ENCODE peak calls at places on chromosome 21, in nine cellular contexts. T, W, K, E, Q, H, M, P and O are unnamed samples.

GRCh38 chr21:26098758-26099157 is 71.8 kb downstream of the APP start:
- DNase-seq in Q (no peak), E (no peak), M (no peak), W (no peak), T (no peak), H (no peak), P (no peak), K (no peak), O (no peak)

GRCh38 chr21:33208534-33208933 is 21.2 kb upstream of the IFNAR2 start:
- DNase-seq in E (no peak), T (no peak), P (no peak), H (peak), W (no peak), K (no peak), M (no peak), Q (no peak), O (no peak)

GRCh38 chr21:46633561-46633960 is 1.9 kb upstream of the PRMT2 start:
- DNase-seq in Q (no peak), M (no peak), T (no peak), E (no peak), W (peak), P (no peak), H (no peak), K (no peak), O (no peak)

GRCh38 chr21:26834181-26834945 is 10.8 kb downstream of the ADAMTS1 start:
- DNase-seq in E (no peak), T (no peak), P (no peak), Q (no peak), W (no peak), M (peak), K (no peak), H (peak), O (no peak)

GRCh38 chr21:26554365-26554764 is 18.7 kb downstream of the CYYR1 start:
- DNase-seq in P (no peak), K (no peak), W (no peak), Q (no peak), H (no peak), M (no peak), T (no peak), E (peak), O (no peak)

GRCh38 chr21:29240136-29240535 is 58.6 kb upstream of the BACH1 start:
- DNase-seq in P (no peak), K (no peak), Q (no peak), M (no peak), E (no peak), T (no peak), H (no peak), W (no peak), O (no peak)

GRCh38 chr21:45598109-45598508 is 45.4 kb upstream of the PCBP3 start:
- DNase-seq in P (no peak), T (no peak), E (no peak), W (no peak), K (no peak), Q (no peak), M (no peak), H (no peak), O (no peak)

GRCh38 chr21:17526771-17527170 is 13.9 kb downstream of the CXADR start:
- DNase-seq in H (no peak), Q (no peak), P (no peak), T (no peak), W (no peak), K (no peak), E (no peak), M (no peak), O (no peak)

GRCh38 chr21:16583567-16583966 is 853.8 kb downstream of the USP25 start:
- DNase-seq in P (no peak), T (no peak), W (no peak), E (no peak), M (no peak), H (peak), Q (no peak), K (no peak), O (no peak)

GRCh38 chr21:36524477-36524876 is 44.6 kb upstream of the CLDN14 start:
- DNase-seq in M (no peak), P (no peak), K (no peak), Q (no peak), E (no peak), W (no peak), H (no peak), T (no peak), O (no peak)

GRCh38 chr21:37159053-37159776 is 86.2 kb downstream of the TTC3 start:
- DNase-seq in P (no peak), Q (no peak), H (no peak), E (no peak), M (no peak), T (no peak), W (no peak), K (no peak), O (no peak)

GRCh38 chr21:31351438-31351837 is 7.4 kb upstream of the TIAM1 start:
- DNase-seq in K (no peak), M (peak), P (no peak), E (no peak), W (no peak), T (no peak), Q (peak), H (no peak), O (peak)

GRCh38 chr21:44793269-44794030 is 8.2 kb downstream of the UBE2G2 start:
- DNase-seq in M (peak), K (peak), Q (peak), W (peak), E (no peak), P (peak), H (peak), T (peak), O (peak)